ENCODE peak calls at places on chromosomes 4 and X, in ten cellular contexts. One of them, this sample, is unnamed.

GRCh38 chrX:111376486-111376885 is 35.5 kb downstream of the DCX start:
- DNase-seq in HepG2: no peak
- DNase-seq in HCT116: no peak
- DNase-seq in stomach: no peak
- DNase-seq in endothelial cell of umbilical vein: no peak
- DNase-seq in K562: no peak
- DNase-seq in spleen: no peak
- DNase-seq in suprapubic skin: no peak
- DNase-seq in prostate gland: no peak
- DNase-seq in HL-60: no peak
- DNase-seq in this sample: no peak

GRCh38 chr4:152187693-152188092 is 348.2 kb downstream of the FBXW7 start:
- DNase-seq in endothelial cell of umbilical vein: no peak
- DNase-seq in prostate gland: no peak
- DNase-seq in spleen: no peak
- DNase-seq in stomach: no peak
- DNase-seq in HepG2: no peak
- DNase-seq in HCT116: no peak
- DNase-seq in HL-60: no peak
- DNase-seq in K562: no peak
- DNase-seq in suprapubic skin: no peak
- DNase-seq in this sample: no peak

GRCh38 chr4:148431401-148431800 is 10.8 kb downstream of the NR3C2 start:
- DNase-seq in stomach: no peak
- DNase-seq in HepG2: peak; percentile 61
- DNase-seq in spleen: no peak
- DNase-seq in HCT116: no peak
- DNase-seq in HL-60: no peak
- DNase-seq in K562: no peak
- DNase-seq in suprapubic skin: no peak
- DNase-seq in endothelial cell of umbilical vein: no peak
- DNase-seq in prostate gland: no peak
- DNase-seq in this sample: no peak

GRCh38 chr4:89708903-89709361 is 128.0 kb downstream of the SNCA start:
- DNase-seq in stomach: no peak
- DNase-seq in HL-60: no peak
- DNase-seq in spleen: no peak
- DNase-seq in K562: no peak
- DNase-seq in suprapubic skin: no peak
- DNase-seq in endothelial cell of umbilical vein: peak; percentile 99
- DNase-seq in HCT116: no peak
- DNase-seq in prostate gland: no peak
- DNase-seq in HepG2: no peak
- DNase-seq in this sample: no peak

GRCh38 chr4:154142664-154143063 is 348.9 kb downstream of the DCHS2 start:
- DNase-seq in prostate gland: no peak
- DNase-seq in HepG2: no peak
- DNase-seq in suprapubic skin: no peak
- DNase-seq in endothelial cell of umbilical vein: no peak
- DNase-seq in HL-60: no peak
- DNase-seq in HCT116: no peak
- DNase-seq in stomach: no peak
- DNase-seq in K562: no peak
- DNase-seq in spleen: no peak
- DNase-seq in this sample: no peak

GRCh38 chr4:117691572-117692351 is 342.5 kb upstream of the NDST3 start:
- DNase-seq in HL-60: no peak
- DNase-seq in suprapubic skin: no peak
- DNase-seq in HepG2: no peak
- DNase-seq in endothelial cell of umbilical vein: no peak
- DNase-seq in K562: no peak
- DNase-seq in prostate gland: no peak
- DNase-seq in stomach: no peak
- DNase-seq in HCT116: no peak
- DNase-seq in spleen: no peak
- DNase-seq in this sample: no peak

GRCh38 chr4:123418486-123418931 is 21.9 kb downstream of the SPRY1 start:
- DNase-seq in K562: no peak
- DNase-seq in HepG2: peak; percentile 97
- DNase-seq in HCT116: no peak
- DNase-seq in stomach: peak; percentile 43
- DNase-seq in suprapubic skin: no peak
- DNase-seq in prostate gland: peak; percentile 62
- DNase-seq in HL-60: no peak
- DNase-seq in spleen: no peak
- DNase-seq in endothelial cell of umbilical vein: peak; percentile 82
- DNase-seq in this sample: no peak

GRCh38 chr4:158020175-158020574 is 152.7 kb downstream of the GASK1B start:
- DNase-seq in spleen: no peak
- DNase-seq in suprapubic skin: peak; percentile 66
- DNase-seq in K562: no peak
- DNase-seq in HL-60: no peak
- DNase-seq in HCT116: peak; percentile 18
- DNase-seq in HepG2: peak; percentile 92
- DNase-seq in prostate gland: peak; percentile 70
- DNase-seq in endothelial cell of umbilical vein: peak; percentile 96
- DNase-seq in stomach: no peak
- DNase-seq in this sample: peak; percentile 18

GRCh38 chr4:132297346-132297745 is 851.7 kb upstream of the PCDH10 start:
- DNase-seq in stomach: no peak
- DNase-seq in HCT116: no peak
- DNase-seq in HL-60: no peak
- DNase-seq in HepG2: no peak
- DNase-seq in spleen: no peak
- DNase-seq in suprapubic skin: no peak
- DNase-seq in endothelial cell of umbilical vein: peak; percentile 37
- DNase-seq in prostate gland: no peak
- DNase-seq in K562: no peak
- DNase-seq in this sample: no peak

GRCh38 chrX:84219551-84219950 is 31.6 kb upstream of the RPS6KA6 start:
- DNase-seq in HL-60: no peak
- DNase-seq in suprapubic skin: no peak
- DNase-seq in K562: no peak
- DNase-seq in spleen: no peak
- DNase-seq in stomach: no peak
- DNase-seq in HCT116: no peak
- DNase-seq in endothelial cell of umbilical vein: no peak
- DNase-seq in prostate gland: no peak
- DNase-seq in HepG2: no peak
- DNase-seq in this sample: no peak

GRCh38 chr4:110869862-110870577 is 247.1 kb upstream of the PITX2 start:
- DNase-seq in stomach: no peak
- DNase-seq in spleen: no peak
- DNase-seq in HCT116: peak; percentile 24
- DNase-seq in K562: no peak
- DNase-seq in endothelial cell of umbilical vein: peak; percentile 5
- DNase-seq in prostate gland: no peak
- DNase-seq in suprapubic skin: no peak
- DNase-seq in HepG2: no peak
- DNase-seq in HL-60: no peak
- DNase-seq in this sample: no peak

GRCh38 chrX:41238543-41238942 is 95.4 kb upstream of the DDX3X start:
- DNase-seq in HL-60: no peak
- DNase-seq in suprapubic skin: no peak
- DNase-seq in prostate gland: no peak
- DNase-seq in HepG2: no peak
- DNase-seq in K562: no peak
- DNase-seq in stomach: no peak
- DNase-seq in HCT116: no peak
- DNase-seq in endothelial cell of umbilical vein: peak; percentile 78
- DNase-seq in spleen: no peak
- DNase-seq in this sample: no peak

GRCh38 chr4:76485450-76485849 is 50.4 kb downstream of the SHROOM3 start:
- DNase-seq in HL-60: no peak
- DNase-seq in stomach: peak; percentile 49
- DNase-seq in K562: no peak
- DNase-seq in HCT116: peak; percentile 62
- DNase-seq in endothelial cell of umbilical vein: no peak
- DNase-seq in suprapubic skin: no peak
- DNase-seq in spleen: no peak
- DNase-seq in HepG2: peak; percentile 9
- DNase-seq in prostate gland: no peak
- DNase-seq in this sample: peak; percentile 21

GRCh38 chr4:81173213-81173612 is 41.8 kb downstream of the PRKG2 start:
- DNase-seq in K562: no peak
- DNase-seq in HL-60: no peak
- DNase-seq in HepG2: no peak
- DNase-seq in stomach: no peak
- DNase-seq in spleen: no peak
- DNase-seq in HCT116: no peak
- DNase-seq in prostate gland: no peak
- DNase-seq in endothelial cell of umbilical vein: no peak
- DNase-seq in suprapubic skin: no peak
- DNase-seq in this sample: no peak

DNA sequence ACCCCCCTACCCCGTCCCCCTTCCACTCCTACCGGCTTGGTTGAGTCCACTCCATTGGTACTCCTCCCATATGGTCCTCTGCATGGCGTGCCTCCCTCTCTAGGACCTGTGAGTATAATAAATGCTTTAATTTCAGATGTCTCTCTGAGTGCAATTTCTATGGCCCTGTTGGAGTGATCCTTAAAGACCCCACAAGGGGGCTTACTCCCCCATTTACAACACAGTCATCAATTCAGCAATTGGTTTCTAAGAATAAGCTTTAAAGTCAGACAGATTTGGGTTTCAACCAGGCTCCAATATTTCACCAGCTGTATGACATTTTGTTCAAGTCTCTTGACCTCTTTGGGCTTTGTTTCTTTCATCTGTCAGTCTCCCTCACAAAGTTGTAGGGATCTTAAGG is 38.7 kb downstream of the TFDP3 start:
- DNase-seq in suprapubic skin: no peak
- DNase-seq in stomach: no peak
- DNase-seq in K562: no peak
- DNase-seq in HepG2: no peak
- DNase-seq in endothelial cell of umbilical vein: no peak
- DNase-seq in prostate gland: no peak
- DNase-seq in HCT116: no peak
- DNase-seq in HL-60: no peak
- DNase-seq in spleen: no peak
- DNase-seq in this sample: no peak
- TF ChIP-seq CTCF in suprapubic skin: no peak
- TF ChIP-seq CTCF in stomach: no peak
- TF ChIP-seq CTCF in K562: no peak
- TF ChIP-seq CTCF in HepG2: no peak
- TF ChIP-seq CTCF in endothelial cell of umbilical vein: no peak
- TF ChIP-seq CTCF in prostate gland: no peak
- TF ChIP-seq CTCF in HCT116: no peak
- TF ChIP-seq CTCF in HL-60: no peak
- TF ChIP-seq CTCF in spleen: no peak
- TF ChIP-seq CTCF in this sample: no peak

DNA sequence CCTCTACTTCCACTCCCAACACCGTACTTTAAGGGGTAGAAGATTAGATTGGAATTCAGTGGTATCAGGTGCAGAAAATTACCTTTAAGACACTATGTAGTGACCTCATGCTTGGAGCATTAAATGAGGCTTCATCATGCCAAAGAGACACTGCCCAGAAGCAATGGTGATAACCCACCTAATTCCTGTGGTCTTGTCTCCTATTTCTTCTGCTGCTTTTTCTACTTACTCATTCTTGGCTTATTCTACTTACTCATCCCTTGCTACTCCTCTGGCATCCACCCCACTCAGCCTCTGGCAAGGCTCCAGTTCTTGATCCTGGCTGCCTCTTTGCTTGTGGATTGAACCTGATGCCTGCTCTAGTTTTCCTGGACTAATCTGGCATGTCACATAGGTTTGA is 62.3 kb upstream of the ADAMTS3 start:
- DNase-seq in HCT116: no peak
- DNase-seq in HL-60: no peak
- DNase-seq in prostate gland: no peak
- DNase-seq in HepG2: no peak
- DNase-seq in endothelial cell of umbilical vein: no peak
- DNase-seq in spleen: no peak
- DNase-seq in suprapubic skin: no peak
- DNase-seq in stomach: no peak
- DNase-seq in K562: no peak
- DNase-seq in this sample: no peak
- TF ChIP-seq POLR2AphosphoS5 in HCT116: no peak
- TF ChIP-seq POLR2AphosphoS5 in HL-60: no peak
- TF ChIP-seq POLR2AphosphoS5 in prostate gland: no peak
- TF ChIP-seq POLR2AphosphoS5 in HepG2: no peak
- TF ChIP-seq POLR2AphosphoS5 in endothelial cell of umbilical vein: no peak
- TF ChIP-seq POLR2AphosphoS5 in spleen: no peak
- TF ChIP-seq POLR2AphosphoS5 in suprapubic skin: no peak
- TF ChIP-seq POLR2AphosphoS5 in stomach: no peak
- TF ChIP-seq POLR2AphosphoS5 in K562: no peak
- TF ChIP-seq POLR2AphosphoS5 in this sample: no peak

DNA sequence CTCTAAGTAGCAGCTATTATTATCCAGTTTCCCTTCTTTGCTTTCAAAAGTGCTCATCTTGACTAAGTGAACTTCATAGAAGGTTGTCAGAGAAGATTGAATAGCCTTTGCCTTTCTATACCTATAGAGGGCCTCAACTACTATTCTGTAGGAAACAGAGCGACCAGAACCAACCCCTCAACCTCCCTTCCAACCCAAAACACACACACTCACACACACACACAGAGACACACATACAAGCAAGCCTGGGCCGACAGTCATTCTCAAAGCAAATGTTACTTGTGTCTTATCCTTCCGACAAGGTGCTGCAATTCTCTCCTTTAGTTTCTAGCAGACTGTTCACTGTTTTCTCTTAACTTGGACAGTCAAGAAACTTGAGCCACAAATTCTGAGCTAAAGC is 201.6 kb downstream of the DCTD start:
- DNase-seq in suprapubic skin: no peak
- DNase-seq in endothelial cell of umbilical vein: no peak
- DNase-seq in HepG2: no peak
- DNase-seq in prostate gland: no peak
- DNase-seq in stomach: no peak
- DNase-seq in HL-60: no peak
- DNase-seq in K562: no peak
- DNase-seq in spleen: no peak
- DNase-seq in HCT116: no peak
- DNase-seq in this sample: no peak
- H3K27ac ChIP-seq in suprapubic skin: no peak overlapping the region
- H3K27ac ChIP-seq in endothelial cell of umbilical vein: no peak overlapping the region
- H3K27ac ChIP-seq in HepG2: no peak overlapping the region
- H3K27ac ChIP-seq in prostate gland: no peak overlapping the region
- H3K27ac ChIP-seq in stomach: no peak overlapping the region
- H3K27ac ChIP-seq in HL-60: no peak overlapping the region
- H3K27ac ChIP-seq in K562: no peak overlapping the region
- H3K27ac ChIP-seq in spleen: no peak overlapping the region
- H3K27ac ChIP-seq in HCT116: no peak overlapping the region
- H3K27ac ChIP-seq in this sample: no peak overlapping the region

DNA sequence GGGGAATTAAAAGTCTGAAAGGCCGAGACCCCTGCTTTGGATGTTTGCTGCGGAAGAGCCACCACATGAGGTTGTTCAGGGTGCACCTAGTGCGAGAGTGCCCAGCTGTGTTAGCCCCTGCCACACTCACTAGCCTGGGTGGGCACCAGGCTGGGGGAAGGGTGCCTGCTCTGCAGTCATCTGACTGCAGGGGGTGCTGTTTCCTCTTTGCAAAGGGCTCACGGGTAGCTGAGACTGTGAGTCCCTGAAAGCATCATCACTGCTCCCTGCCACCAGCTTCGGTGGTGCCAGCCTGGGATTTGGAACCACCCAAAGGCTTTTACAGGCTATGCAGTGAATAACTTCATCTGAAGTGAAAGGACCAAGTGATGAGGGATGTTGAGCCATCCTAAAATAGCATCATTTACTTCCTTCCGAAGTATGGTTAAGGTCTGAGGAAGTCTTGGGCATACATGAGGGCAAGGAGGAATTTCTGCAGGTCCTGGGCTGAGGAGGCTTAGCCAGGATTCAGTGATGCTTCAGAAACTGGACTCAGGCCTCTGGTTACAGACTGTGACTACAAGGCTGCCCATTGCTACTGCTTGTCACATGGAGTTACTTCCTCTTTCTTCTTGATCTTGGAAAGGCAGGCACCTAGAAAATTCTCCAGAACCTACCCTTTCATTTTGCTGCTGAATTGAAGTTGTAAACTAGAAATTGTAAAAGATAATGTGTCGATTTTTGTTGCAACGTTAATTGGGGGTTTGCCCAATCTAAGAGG is 293.2 kb upstream of the PRPS2 start:
- DNase-seq in endothelial cell of umbilical vein: no peak
- DNase-seq in HepG2: no peak
- DNase-seq in spleen: no peak
- DNase-seq in K562: peak; percentile 8
- DNase-seq in prostate gland: no peak
- DNase-seq in suprapubic skin: no peak
- DNase-seq in HCT116: no peak
- DNase-seq in stomach: no peak
- DNase-seq in HL-60: no peak
- DNase-seq in this sample: no peak
- TF ChIP-seq CTCF in endothelial cell of umbilical vein: peak; percentile 17
- TF ChIP-seq CTCF in HepG2: peak; percentile 51
- TF ChIP-seq CTCF in spleen: no peak
- TF ChIP-seq CTCF in K562: peak; percentile 38
- TF ChIP-seq CTCF in prostate gland: no peak
- TF ChIP-seq CTCF in suprapubic skin: no peak
- TF ChIP-seq CTCF in HCT116: no peak
- TF ChIP-seq CTCF in stomach: no peak
- TF ChIP-seq CTCF in HL-60: no peak
- TF ChIP-seq CTCF in this sample: no peak

This sample was measured in transverse colon.